ENCODE peak calls at places on chromosome 2, in eight cellular contexts. One of them, this sample, is unnamed.

GRCh38 chr2:72134408-72134996 is 13.2 kb downstream of the CYP26B1 start:
- DNase-seq in ascending aorta: no peak
- DNase-seq in mesendoderm: no peak
- DNase-seq in aorta: no peak
- DNase-seq in pancreas: no peak
- DNase-seq in K562: no peak
- DNase-seq in adipocyte: no peak
- DNase-seq in IMR-90: no peak
- DNase-seq in this sample: no peak

GRCh38 chr2:45300026-45300750 is 290.9 kb upstream of the SIX2 start:
- DNase-seq in pancreas: peak; percentile 44
- DNase-seq in K562: no peak
- DNase-seq in mesendoderm: no peak
- DNase-seq in IMR-90: no peak
- DNase-seq in ascending aorta: no peak
- DNase-seq in aorta: no peak
- DNase-seq in adipocyte: no peak
- DNase-seq in this sample: no peak

GRCh38 chr2:108403494-108403893 is 25.7 kb downstream of the SULT1C4 start:
- DNase-seq in K562: no peak
- DNase-seq in ascending aorta: no peak
- DNase-seq in aorta: no peak
- DNase-seq in pancreas: no peak
- DNase-seq in IMR-90: peak; percentile 73
- DNase-seq in mesendoderm: peak; percentile 95
- DNase-seq in adipocyte: peak; percentile 28
- DNase-seq in this sample: no peak

GRCh38 chr2:179981085-179981484 is 26.0 kb downstream of the CWC22 start:
- DNase-seq in adipocyte: peak; percentile 52
- DNase-seq in ascending aorta: no peak
- DNase-seq in K562: no peak
- DNase-seq in aorta: no peak
- DNase-seq in mesendoderm: no peak
- DNase-seq in pancreas: no peak
- DNase-seq in IMR-90: peak; percentile 72
- DNase-seq in this sample: no peak

GRCh38 chr2:65729246-65729645 is 296.8 kb upstream of the SPRED2 start:
- DNase-seq in adipocyte: no peak
- DNase-seq in K562: no peak
- DNase-seq in IMR-90: no peak
- DNase-seq in pancreas: no peak
- DNase-seq in ascending aorta: no peak
- DNase-seq in mesendoderm: no peak
- DNase-seq in aorta: no peak
- DNase-seq in this sample: no peak

GRCh38 chr2:31318360-31319336 is 84.7 kb downstream of the EHD3 start:
- DNase-seq in ascending aorta: no peak
- DNase-seq in aorta: no peak
- DNase-seq in IMR-90: peak; percentile 86
- DNase-seq in pancreas: no peak
- DNase-seq in K562: no peak
- DNase-seq in mesendoderm: no peak
- DNase-seq in adipocyte: peak; percentile 69
- DNase-seq in this sample: no peak

GRCh38 chr2:40734797-40735196 is 282.9 kb upstream of the SLC8A1 start:
- DNase-seq in aorta: no peak
- DNase-seq in mesendoderm: no peak
- DNase-seq in pancreas: no peak
- DNase-seq in IMR-90: peak; percentile 67
- DNase-seq in ascending aorta: no peak
- DNase-seq in K562: no peak
- DNase-seq in adipocyte: peak; percentile 81
- DNase-seq in this sample: no peak

GRCh38 chr2:64861338-64862000 is 127.7 kb upstream of the SLC1A4 start:
- DNase-seq in mesendoderm: no peak
- DNase-seq in aorta: no peak
- DNase-seq in ascending aorta: no peak
- DNase-seq in pancreas: no peak
- DNase-seq in IMR-90: no peak
- DNase-seq in K562: no peak
- DNase-seq in adipocyte: no peak
- DNase-seq in this sample: no peak

GRCh38 chr2:128560718-128561117 is 242.1 kb upstream of the HS6ST1 start:
- DNase-seq in aorta: no peak
- DNase-seq in adipocyte: no peak
- DNase-seq in mesendoderm: no peak
- DNase-seq in IMR-90: no peak
- DNase-seq in K562: no peak
- DNase-seq in ascending aorta: no peak
- DNase-seq in pancreas: no peak
- DNase-seq in this sample: no peak

GRCh38 chr2:105610444-105611327 is 134.0 kb upstream of the NCK2 start:
- DNase-seq in adipocyte: no peak
- DNase-seq in mesendoderm: no peak
- DNase-seq in IMR-90: no peak
- DNase-seq in aorta: no peak
- DNase-seq in pancreas: no peak
- DNase-seq in ascending aorta: no peak
- DNase-seq in K562: no peak
- DNase-seq in this sample: no peak

GRCh38 chr2:58032016-58032750 is 14.4 kb upstream of the VRK2 start:
- DNase-seq in ascending aorta: no peak
- DNase-seq in aorta: no peak
- DNase-seq in pancreas: no peak
- DNase-seq in adipocyte: no peak
- DNase-seq in IMR-90: peak; percentile 78
- DNase-seq in K562: no peak
- DNase-seq in mesendoderm: no peak
- DNase-seq in this sample: no peak

GRCh38 chr2:178194600-178195389 is 483 bp downstream of the OSBPL6 start:
- DNase-seq in IMR-90: peak; percentile 55
- DNase-seq in adipocyte: peak; percentile 75
- DNase-seq in K562: peak; percentile 64
- DNase-seq in aorta: peak; percentile 80
- DNase-seq in pancreas: peak; percentile 26
- DNase-seq in mesendoderm: peak; percentile 81
- DNase-seq in ascending aorta: no peak
- DNase-seq in this sample: peak; percentile 80

GRCh38 chr2:218516614-218517013 is 51.5 kb downstream of the USP37 start:
- DNase-seq in pancreas: no peak
- DNase-seq in mesendoderm: peak; percentile 32
- DNase-seq in aorta: no peak
- DNase-seq in adipocyte: peak; percentile 16
- DNase-seq in IMR-90: peak; percentile 5
- DNase-seq in ascending aorta: no peak
- DNase-seq in K562: peak; percentile 31
- DNase-seq in this sample: peak; percentile 28

GRCh38 chr2:218517434-218518206 is 50.5 kb downstream of the USP37 start:
- DNase-seq in adipocyte: peak; percentile 76
- DNase-seq in ascending aorta: no peak
- DNase-seq in aorta: no peak
- DNase-seq in pancreas: no peak
- DNase-seq in IMR-90: no peak
- DNase-seq in mesendoderm: no peak
- DNase-seq in K562: no peak
- DNase-seq in this sample: no peak

GRCh38 chr2:218518876-218519275 is 49.3 kb downstream of the USP37 start:
- DNase-seq in mesendoderm: no peak
- DNase-seq in ascending aorta: no peak
- DNase-seq in adipocyte: peak; percentile 5
- DNase-seq in pancreas: no peak
- DNase-seq in K562: no peak
- DNase-seq in aorta: no peak
- DNase-seq in IMR-90: no peak
- DNase-seq in this sample: no peak

GRCh38 chr2:218508299-218508698 is 59.9 kb downstream of the USP37 start:
- DNase-seq in aorta: no peak
- DNase-seq in ascending aorta: no peak
- DNase-seq in adipocyte: no peak
- DNase-seq in pancreas: no peak
- DNase-seq in K562: no peak
- DNase-seq in mesendoderm: no peak
- DNase-seq in IMR-90: no peak
- DNase-seq in this sample: no peak

DNA sequence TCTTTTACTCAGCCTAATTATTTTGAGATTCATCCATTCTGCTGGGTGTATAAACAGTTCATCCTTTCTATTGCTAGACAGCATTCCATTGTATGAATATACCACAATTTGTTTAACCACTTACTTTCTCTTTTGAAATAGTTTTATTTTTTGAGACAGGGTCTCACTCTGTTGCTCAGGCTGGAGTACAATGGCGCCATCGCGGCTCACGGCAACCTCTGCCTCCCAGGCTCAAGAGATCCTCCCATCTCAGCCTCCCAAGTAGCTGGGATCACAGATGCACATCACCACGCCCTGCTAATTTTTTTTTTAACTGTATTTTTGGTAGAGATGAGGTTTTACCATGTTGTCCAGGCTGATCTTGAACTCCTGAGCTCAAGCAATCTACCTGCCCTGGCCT is 54.5 kb downstream of the USP37 start:
- DNase-seq in adipocyte: no peak
- DNase-seq in pancreas: no peak
- DNase-seq in mesendoderm: no peak
- DNase-seq in K562: no peak
- DNase-seq in IMR-90: peak; percentile 19
- DNase-seq in ascending aorta: no peak
- DNase-seq in aorta: no peak
- DNase-seq in this sample: no peak
- H3K36me3 ChIP-seq in adipocyte: peaks cover 5% of the 10 kb centered on the region
- H3K36me3 ChIP-seq in pancreas: no peaks in the 10 kb centered on the region
- H3K36me3 ChIP-seq in mesendoderm: no peaks in the 10 kb centered on the region
- H3K36me3 ChIP-seq in K562: peaks cover 6% of the 10 kb centered on the region
- H3K36me3 ChIP-seq in IMR-90: no peaks in the 10 kb centered on the region
- H3K36me3 ChIP-seq in ascending aorta: peaks cover 11% of the 10 kb centered on the region
- H3K36me3 ChIP-seq in aorta: no peaks in the 10 kb centered on the region
- H3K36me3 ChIP-seq in this sample: no peaks in the 10 kb centered on the region

DNA sequence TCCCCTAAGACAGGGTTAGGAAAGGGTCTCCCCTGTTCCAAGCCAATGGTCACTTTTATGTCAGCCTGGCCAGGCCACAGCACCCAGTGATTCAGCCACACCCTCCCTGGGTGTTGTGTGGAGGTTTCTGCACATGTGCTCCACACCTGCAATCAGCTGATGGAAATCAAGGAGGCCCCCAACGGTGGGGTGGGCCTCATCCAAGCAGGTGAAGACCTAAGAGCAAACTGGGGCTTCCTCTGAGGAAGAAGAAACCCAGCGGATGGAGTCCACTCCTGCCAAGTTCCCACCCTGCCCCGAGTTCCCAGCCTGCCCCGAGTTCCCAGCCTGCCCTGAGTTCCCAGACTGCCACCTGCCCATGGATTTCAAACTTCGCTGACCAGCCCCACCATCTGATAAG is 55.4 kb downstream of the KIF1A start:
- DNase-seq in K562: no peak
- DNase-seq in mesendoderm: no peak
- DNase-seq in aorta: no peak
- DNase-seq in ascending aorta: no peak
- DNase-seq in IMR-90: no peak
- DNase-seq in adipocyte: no peak
- DNase-seq in pancreas: no peak
- DNase-seq in this sample: no peak
- H3K36me3 ChIP-seq in K562: no peaks in the 10 kb centered on the region
- H3K36me3 ChIP-seq in mesendoderm: peaks cover 2% of the 10 kb centered on the region
- H3K36me3 ChIP-seq in aorta: no peaks in the 10 kb centered on the region
- H3K36me3 ChIP-seq in ascending aorta: no peaks in the 10 kb centered on the region
- H3K36me3 ChIP-seq in IMR-90: no peaks in the 10 kb centered on the region
- H3K36me3 ChIP-seq in adipocyte: no peaks in the 10 kb centered on the region
- H3K36me3 ChIP-seq in pancreas: no peaks in the 10 kb centered on the region
- H3K36me3 ChIP-seq in this sample: peaks cover 56% of the 10 kb centered on the region

DNA sequence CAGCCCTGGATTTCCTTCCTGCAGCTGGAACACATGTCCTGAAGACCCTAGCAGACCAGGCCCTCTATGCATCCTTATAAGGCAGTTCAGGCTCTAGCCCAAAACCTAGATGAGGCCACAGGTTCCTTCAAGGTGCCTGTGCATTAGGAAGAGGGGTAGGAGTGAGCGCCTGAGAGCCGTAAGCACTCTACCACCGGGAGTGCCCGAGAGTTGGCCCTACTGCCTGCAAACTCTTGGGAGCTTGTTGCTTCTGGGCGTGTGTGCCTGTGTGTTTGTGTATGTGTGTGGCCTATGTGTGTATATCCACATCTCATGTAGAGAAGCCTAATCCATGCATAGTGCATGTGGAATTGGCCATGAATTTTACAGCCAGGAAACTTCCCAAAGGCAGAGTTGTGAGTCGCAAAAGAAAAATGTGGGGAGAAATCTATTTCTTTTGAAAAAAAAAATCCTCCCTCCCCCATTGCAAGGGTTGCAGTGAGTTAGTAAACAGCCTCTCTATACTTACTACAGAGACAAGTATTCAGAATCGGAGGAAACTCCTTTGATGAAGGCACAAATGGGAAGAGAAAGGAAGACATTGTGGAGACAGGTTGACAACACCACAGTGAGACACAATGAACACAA is 96.8 kb downstream of the ADD2 start:
- DNase-seq in aorta: no peak
- DNase-seq in adipocyte: no peak
- DNase-seq in ascending aorta: no peak
- DNase-seq in mesendoderm: peak; percentile 10
- DNase-seq in IMR-90: no peak
- DNase-seq in K562: no peak
- DNase-seq in pancreas: no peak
- DNase-seq in this sample: no peak
- H3K36me3 ChIP-seq in aorta: no peaks in the 10 kb centered on the region
- H3K36me3 ChIP-seq in adipocyte: no peaks in the 10 kb centered on the region
- H3K36me3 ChIP-seq in ascending aorta: no peaks in the 10 kb centered on the region
- H3K36me3 ChIP-seq in mesendoderm: peaks cover 1% of the 10 kb centered on the region
- H3K36me3 ChIP-seq in IMR-90: no peaks in the 10 kb centered on the region
- H3K36me3 ChIP-seq in K562: peaks cover 53% of the 10 kb centered on the region
- H3K36me3 ChIP-seq in pancreas: no peaks in the 10 kb centered on the region
- H3K36me3 ChIP-seq in this sample: peaks cover 41% of the 10 kb centered on the region

GRCh38 chr2:20640411-20641122 is 10.3 kb downstream of the HS1BP3 start:
- DNase-seq in K562: no peak
- DNase-seq in adipocyte: no peak
- DNase-seq in ascending aorta: no peak
- DNase-seq in pancreas: no peak
- DNase-seq in IMR-90: no peak
- DNase-seq in mesendoderm: no peak
- DNase-seq in aorta: no peak
- DNase-seq in this sample: no peak

GRCh38 chr2:20638014-20638413 is 12.9 kb downstream of the HS1BP3 start:
- DNase-seq in adipocyte: no peak
- DNase-seq in aorta: no peak
- DNase-seq in K562: no peak
- DNase-seq in ascending aorta: no peak
- DNase-seq in pancreas: no peak
- DNase-seq in mesendoderm: no peak
- DNase-seq in IMR-90: no peak
- DNase-seq in this sample: no peak

GRCh38 chr2:20641123-20641985 is 9.5 kb downstream of the HS1BP3 start:
- DNase-seq in adipocyte: no peak
- DNase-seq in IMR-90: peak; percentile 77
- DNase-seq in mesendoderm: peak; percentile 54
- DNase-seq in pancreas: no peak
- DNase-seq in ascending aorta: peak; percentile 94
- DNase-seq in aorta: peak; percentile 95
- DNase-seq in K562: no peak
- DNase-seq in this sample: no peak

GRCh38 chr2:20637147-20637546 is 13.8 kb downstream of the HS1BP3 start:
- DNase-seq in mesendoderm: no peak
- DNase-seq in IMR-90: no peak
- DNase-seq in pancreas: no peak
- DNase-seq in adipocyte: no peak
- DNase-seq in ascending aorta: peak; percentile 73
- DNase-seq in K562: no peak
- DNase-seq in aorta: peak; percentile 88
- DNase-seq in this sample: no peak

GRCh38 chr2:20638646-20639430 is 12.1 kb downstream of the HS1BP3 start:
- DNase-seq in pancreas: no peak
- DNase-seq in mesendoderm: no peak
- DNase-seq in ascending aorta: no peak
- DNase-seq in adipocyte: no peak
- DNase-seq in IMR-90: no peak
- DNase-seq in aorta: no peak
- DNase-seq in K562: no peak
- DNase-seq in this sample: no peak
- H3K36me3 ChIP-seq in pancreas: no peaks in the 10 kb centered on the region
- H3K36me3 ChIP-seq in mesendoderm: no peaks in the 10 kb centered on the region
- H3K36me3 ChIP-seq in ascending aorta: peaks cover 24% of the 10 kb centered on the region
- H3K36me3 ChIP-seq in adipocyte: peaks cover 23% of the 10 kb centered on the region
- H3K36me3 ChIP-seq in IMR-90: peaks cover 26% of the 10 kb centered on the region
- H3K36me3 ChIP-seq in aorta: no peaks in the 10 kb centered on the region
- H3K36me3 ChIP-seq in K562: no peaks in the 10 kb centered on the region
- H3K36me3 ChIP-seq in this sample: no peaks in the 10 kb centered on the region

This sample was measured in H7.